ENCODE peak calls at places on chromosomes 12 and 14, in ten cellular contexts. One of them, this sample, is unnamed.

GRCh38 chr14:51855234-51855633 is 5.2 kb upstream of the GNG2 start:
- DNase-seq in HL-60: no peak
- DNase-seq in sigmoid colon: no peak
- DNase-seq in spleen: no peak
- DNase-seq in GM23338: no peak
- DNase-seq in HCT116: no peak
- DNase-seq in H1: no peak
- DNase-seq in breast epithelium: no peak
- DNase-seq in stomach: no peak
- DNase-seq in upper lobe of left lung: no peak
- DNase-seq in this sample: no peak

GRCh38 chr12:46332260-46332659 is 40.3 kb downstream of the SLC38A2 start:
- DNase-seq in HL-60: no peak
- DNase-seq in sigmoid colon: no peak
- DNase-seq in spleen: no peak
- DNase-seq in GM23338: no peak
- DNase-seq in HCT116: no peak
- DNase-seq in H1: no peak
- DNase-seq in breast epithelium: no peak
- DNase-seq in stomach: no peak
- DNase-seq in upper lobe of left lung: no peak
- DNase-seq in this sample: no peak

GRCh38 chr14:86838363-86838762 is 1154.6 kb downstream of the GALC start:
- DNase-seq in HL-60: no peak
- DNase-seq in sigmoid colon: no peak
- DNase-seq in spleen: no peak
- DNase-seq in GM23338: no peak
- DNase-seq in HCT116: no peak
- DNase-seq in H1: no peak
- DNase-seq in breast epithelium: no peak
- DNase-seq in stomach: no peak
- DNase-seq in upper lobe of left lung: no peak
- DNase-seq in this sample: no peak

GRCh38 chr12:88578821-88579518 is 1.3 kb downstream of the KITLG start:
- DNase-seq in HL-60: no peak
- DNase-seq in sigmoid colon: no peak
- DNase-seq in spleen: no peak
- DNase-seq in GM23338: peak; percentile 77
- DNase-seq in HCT116: no peak
- DNase-seq in H1: peak; percentile 57
- DNase-seq in breast epithelium: no peak
- DNase-seq in stomach: no peak
- DNase-seq in upper lobe of left lung: peak; percentile 31
- DNase-seq in this sample: no peak

GRCh38 chr12:128693115-128693514 is 130.6 kb downstream of the SLC15A4 start:
- DNase-seq in HL-60: no peak
- DNase-seq in sigmoid colon: no peak
- DNase-seq in spleen: no peak
- DNase-seq in GM23338: no peak
- DNase-seq in HCT116: no peak
- DNase-seq in H1: no peak
- DNase-seq in breast epithelium: no peak
- DNase-seq in stomach: no peak
- DNase-seq in upper lobe of left lung: no peak
- DNase-seq in this sample: no peak

GRCh38 chr14:32370720-32371119 is 41.6 kb downstream of the AKAP6 start:
- DNase-seq in HL-60: no peak
- DNase-seq in sigmoid colon: no peak
- DNase-seq in spleen: no peak
- DNase-seq in GM23338: no peak
- DNase-seq in HCT116: peak; percentile 10
- DNase-seq in H1: no peak
- DNase-seq in breast epithelium: no peak
- DNase-seq in stomach: no peak
- DNase-seq in upper lobe of left lung: no peak
- DNase-seq in this sample: no peak

GRCh38 chr12:111311011-111311410 is 57.9 kb downstream of the PHETA1 start:
- DNase-seq in HL-60: no peak
- DNase-seq in sigmoid colon: no peak
- DNase-seq in spleen: no peak
- DNase-seq in GM23338: no peak
- DNase-seq in HCT116: no peak
- DNase-seq in H1: no peak
- DNase-seq in breast epithelium: no peak
- DNase-seq in stomach: no peak
- DNase-seq in upper lobe of left lung: no peak
- DNase-seq in this sample: no peak

GRCh38 chr14:38129705-38130104 is 78.0 kb upstream of the SSTR1 start:
- DNase-seq in HL-60: no peak
- DNase-seq in sigmoid colon: no peak
- DNase-seq in spleen: no peak
- DNase-seq in GM23338: no peak
- DNase-seq in HCT116: no peak
- DNase-seq in H1: no peak
- DNase-seq in breast epithelium: no peak
- DNase-seq in stomach: no peak
- DNase-seq in upper lobe of left lung: no peak
- DNase-seq in this sample: no peak

GRCh38 chr12:115923851-115924250 is 353.6 kb downstream of the MED13L start:
- DNase-seq in HL-60: no peak
- DNase-seq in sigmoid colon: no peak
- DNase-seq in spleen: no peak
- DNase-seq in GM23338: no peak
- DNase-seq in HCT116: no peak
- DNase-seq in H1: no peak
- DNase-seq in breast epithelium: no peak
- DNase-seq in stomach: no peak
- DNase-seq in upper lobe of left lung: no peak
- DNase-seq in this sample: no peak

GRCh38 chr12:4157122-4157521 is 116.4 kb upstream of the CCND2 start:
- DNase-seq in HL-60: no peak
- DNase-seq in sigmoid colon: no peak
- DNase-seq in spleen: no peak
- DNase-seq in GM23338: peak; percentile 50
- DNase-seq in HCT116: no peak
- DNase-seq in H1: no peak
- DNase-seq in breast epithelium: no peak
- DNase-seq in stomach: no peak
- DNase-seq in upper lobe of left lung: no peak
- DNase-seq in this sample: no peak

GRCh38 chr12:89153341-89153740 is 199.0 kb downstream of the DUSP6 start:
- DNase-seq in HL-60: no peak
- DNase-seq in sigmoid colon: no peak
- DNase-seq in spleen: no peak
- DNase-seq in GM23338: no peak
- DNase-seq in HCT116: no peak
- DNase-seq in H1: no peak
- DNase-seq in breast epithelium: no peak
- DNase-seq in stomach: no peak
- DNase-seq in upper lobe of left lung: no peak
- DNase-seq in this sample: no peak

GRCh38 chr14:90344285-90344684 is 12.5 kb upstream of the NRDE2 start:
- DNase-seq in HL-60: no peak
- DNase-seq in sigmoid colon: no peak
- DNase-seq in spleen: no peak
- DNase-seq in GM23338: peak; percentile 32
- DNase-seq in HCT116: no peak
- DNase-seq in H1: no peak
- DNase-seq in breast epithelium: no peak
- DNase-seq in stomach: no peak
- DNase-seq in upper lobe of left lung: no peak
- DNase-seq in this sample: no peak

GRCh38 chr14:100140452-100141132 is 18.9 kb downstream of the DEGS2 start:
- DNase-seq in HL-60: peak; percentile 83
- DNase-seq in sigmoid colon: no peak
- DNase-seq in spleen: no peak
- DNase-seq in GM23338: peak; percentile 90
- DNase-seq in HCT116: no peak
- DNase-seq in H1: peak; percentile 78
- DNase-seq in breast epithelium: no peak
- DNase-seq in stomach: peak; percentile 51
- DNase-seq in upper lobe of left lung: peak; percentile 75
- DNase-seq in this sample: no peak

GRCh38 chr12:100141666-100141997 is 1.0 kb downstream of the BLTP3B start:
- DNase-seq in HL-60: peak; percentile 59
- DNase-seq in sigmoid colon: peak; percentile 62
- DNase-seq in spleen: no peak
- DNase-seq in GM23338: no peak
- DNase-seq in HCT116: peak; percentile 32
- DNase-seq in H1: no peak
- DNase-seq in breast epithelium: no peak
- DNase-seq in stomach: no peak
- DNase-seq in upper lobe of left lung: no peak
- DNase-seq in this sample: no peak

GRCh38 chr12:47085815-47086252 is 6.1 kb upstream of the AMIGO2 start:
- DNase-seq in HL-60: no peak
- DNase-seq in sigmoid colon: no peak
- DNase-seq in spleen: no peak
- DNase-seq in GM23338: peak; percentile 31
- DNase-seq in HCT116: no peak
- DNase-seq in H1: no peak
- DNase-seq in breast epithelium: no peak
- DNase-seq in stomach: no peak
- DNase-seq in upper lobe of left lung: peak; percentile 35
- DNase-seq in this sample: no peak

GRCh38 chr14:65396082-65396910 is 16.2 kb upstream of the FUT8 start:
- DNase-seq in HL-60: no peak
- DNase-seq in sigmoid colon: no peak
- DNase-seq in spleen: no peak
- DNase-seq in GM23338: no peak
- DNase-seq in HCT116: no peak
- DNase-seq in H1: no peak
- DNase-seq in breast epithelium: no peak
- DNase-seq in stomach: no peak
- DNase-seq in upper lobe of left lung: no peak
- DNase-seq in this sample: no peak

GRCh38 chr12:29131539-29131938 is 17.5 kb upstream of the FAR2 start:
- DNase-seq in HL-60: peak; percentile 38
- DNase-seq in sigmoid colon: no peak
- DNase-seq in spleen: no peak
- DNase-seq in GM23338: no peak
- DNase-seq in HCT116: no peak
- DNase-seq in H1: no peak
- DNase-seq in breast epithelium: no peak
- DNase-seq in stomach: no peak
- DNase-seq in upper lobe of left lung: peak; percentile 34
- DNase-seq in this sample: no peak

GRCh38 chr14:71319646-71320045 is 412.4 kb downstream of the PCNX1 start:
- DNase-seq in HL-60: no peak
- DNase-seq in sigmoid colon: no peak
- DNase-seq in spleen: no peak
- DNase-seq in GM23338: peak; percentile 26
- DNase-seq in HCT116: no peak
- DNase-seq in H1: no peak
- DNase-seq in breast epithelium: no peak
- DNase-seq in stomach: no peak
- DNase-seq in upper lobe of left lung: no peak
- DNase-seq in this sample: no peak

GRCh38 chr12:43099691-43100163 is 452.3 kb downstream of the ADAMTS20 start:
- DNase-seq in HL-60: no peak
- DNase-seq in sigmoid colon: no peak
- DNase-seq in spleen: no peak
- DNase-seq in GM23338: no peak
- DNase-seq in HCT116: no peak
- DNase-seq in H1: no peak
- DNase-seq in breast epithelium: no peak
- DNase-seq in stomach: no peak
- DNase-seq in upper lobe of left lung: no peak
- DNase-seq in this sample: no peak
- TF ChIP-seq POLR2AphosphoS5 in HL-60: no peak
- TF ChIP-seq POLR2AphosphoS5 in sigmoid colon: no peak
- TF ChIP-seq POLR2AphosphoS5 in spleen: no peak
- TF ChIP-seq POLR2AphosphoS5 in GM23338: no peak
- TF ChIP-seq POLR2AphosphoS5 in HCT116: no peak
- TF ChIP-seq POLR2AphosphoS5 in H1: no peak
- TF ChIP-seq POLR2AphosphoS5 in breast epithelium: no peak
- TF ChIP-seq POLR2AphosphoS5 in stomach: no peak
- TF ChIP-seq POLR2AphosphoS5 in upper lobe of left lung: no peak
- TF ChIP-seq POLR2AphosphoS5 in this sample: no peak

DNA sequence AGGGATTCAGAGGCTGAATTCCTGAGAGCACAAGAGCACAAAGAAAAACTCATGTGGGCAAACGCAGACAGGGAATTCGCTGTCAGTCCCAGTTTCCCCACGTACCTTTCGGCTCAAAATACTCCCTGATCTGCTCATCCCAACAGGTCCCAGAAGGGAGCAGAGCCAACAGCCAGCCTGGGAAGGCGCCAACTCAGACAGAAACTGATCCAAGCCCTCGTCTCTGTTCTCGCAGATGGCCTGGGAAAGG is 61.2 kb upstream of the FBRSL1 start:
- DNase-seq in HL-60: no peak
- DNase-seq in sigmoid colon: no peak
- DNase-seq in spleen: no peak
- DNase-seq in GM23338: no peak
- DNase-seq in HCT116: no peak
- DNase-seq in H1: no peak
- DNase-seq in breast epithelium: no peak
- DNase-seq in stomach: peak; percentile 39
- DNase-seq in upper lobe of left lung: no peak
- DNase-seq in this sample: no peak
- H3K4me3 ChIP-seq in HL-60: no peak overlapping the region
- H3K4me3 ChIP-seq in sigmoid colon: no peak overlapping the region
- H3K4me3 ChIP-seq in spleen: no peak overlapping the region
- H3K4me3 ChIP-seq in GM23338: no peak overlapping the region
- H3K4me3 ChIP-seq in HCT116: no peak overlapping the region
- H3K4me3 ChIP-seq in H1: peak overlapping the region; percentile 4
- H3K4me3 ChIP-seq in breast epithelium: peak overlapping the region; percentile 25
- H3K4me3 ChIP-seq in stomach: no peak overlapping the region
- H3K4me3 ChIP-seq in upper lobe of left lung: no peak overlapping the region
- H3K4me3 ChIP-seq in this sample: no peak overlapping the region

GRCh38 chr14:68977741-68978549 is 1.2 kb downstream of the ACTN1 start:
- DNase-seq in HL-60: peak; percentile 52
- DNase-seq in sigmoid colon: peak; percentile 95
- DNase-seq in spleen: peak; percentile 91
- DNase-seq in GM23338: peak; percentile 80
- DNase-seq in HCT116: no peak
- DNase-seq in H1: peak; percentile 76
- DNase-seq in breast epithelium: peak; percentile 74
- DNase-seq in stomach: peak; percentile 44
- DNase-seq in upper lobe of left lung: peak; percentile 85
- DNase-seq in this sample: no peak
- TF ChIP-seq POLR2AphosphoS5 in HL-60: no peak
- TF ChIP-seq POLR2AphosphoS5 in sigmoid colon: peak; percentile 74
- TF ChIP-seq POLR2AphosphoS5 in spleen: peak; percentile 76
- TF ChIP-seq POLR2AphosphoS5 in GM23338: peak; percentile 63
- TF ChIP-seq POLR2AphosphoS5 in HCT116: peak; percentile 74
- TF ChIP-seq POLR2AphosphoS5 in H1: peak; percentile 63
- TF ChIP-seq POLR2AphosphoS5 in breast epithelium: peak; percentile 77
- TF ChIP-seq POLR2AphosphoS5 in stomach: no peak
- TF ChIP-seq POLR2AphosphoS5 in upper lobe of left lung: no peak
- TF ChIP-seq POLR2AphosphoS5 in this sample: peak; percentile 22

GRCh38 chr12:133105620-133106019 is 24.5 kb downstream of the ZNF891 start:
- DNase-seq in HL-60: no peak
- DNase-seq in sigmoid colon: no peak
- DNase-seq in spleen: no peak
- DNase-seq in GM23338: no peak
- DNase-seq in HCT116: no peak
- DNase-seq in H1: no peak
- DNase-seq in breast epithelium: no peak
- DNase-seq in stomach: no peak
- DNase-seq in upper lobe of left lung: no peak
- DNase-seq in this sample: no peak
- H3K4me3 ChIP-seq in HL-60: no peak overlapping the region
- H3K4me3 ChIP-seq in sigmoid colon: no peak overlapping the region
- H3K4me3 ChIP-seq in spleen: no peak overlapping the region
- H3K4me3 ChIP-seq in GM23338: peak overlapping the region; percentile 9
- H3K4me3 ChIP-seq in HCT116: no peak overlapping the region
- H3K4me3 ChIP-seq in H1: no peak overlapping the region
- H3K4me3 ChIP-seq in breast epithelium: no peak overlapping the region
- H3K4me3 ChIP-seq in stomach: no peak overlapping the region
- H3K4me3 ChIP-seq in upper lobe of left lung: no peak overlapping the region
- H3K4me3 ChIP-seq in this sample: no peak overlapping the region

GRCh38 chr12:49784756-49785409 is 43.3 kb downstream of the NCKAP5L start:
- DNase-seq in HL-60: no peak
- DNase-seq in sigmoid colon: no peak
- DNase-seq in spleen: no peak
- DNase-seq in GM23338: no peak
- DNase-seq in HCT116: no peak
- DNase-seq in H1: no peak
- DNase-seq in breast epithelium: no peak
- DNase-seq in stomach: no peak
- DNase-seq in upper lobe of left lung: no peak
- DNase-seq in this sample: no peak
- TF ChIP-seq POLR2AphosphoS5 in HL-60: no peak
- TF ChIP-seq POLR2AphosphoS5 in sigmoid colon: no peak
- TF ChIP-seq POLR2AphosphoS5 in spleen: no peak
- TF ChIP-seq POLR2AphosphoS5 in GM23338: no peak
- TF ChIP-seq POLR2AphosphoS5 in HCT116: no peak
- TF ChIP-seq POLR2AphosphoS5 in H1: no peak
- TF ChIP-seq POLR2AphosphoS5 in breast epithelium: no peak
- TF ChIP-seq POLR2AphosphoS5 in stomach: no peak
- TF ChIP-seq POLR2AphosphoS5 in upper lobe of left lung: no peak
- TF ChIP-seq POLR2AphosphoS5 in this sample: no peak